ENCODE peak calls at places on chromosomes 1 and 21, in five cellular contexts. D, Y, X, K and I are unnamed samples.

GRCh38 chr1:35190784-35191183 is 2.2 kb downstream of the SFPQ start:
- DNase-seq in D (no peak), Y (no peak), X (peak; percentile 50), K (no peak), I (no peak)

GRCh38 chr1:118081387-118081786 is 103.6 kb downstream of the SPAG17 start:
- DNase-seq in D (no peak), Y (no peak), X (no peak), K (no peak), I (no peak)

GRCh38 chr1:226002667-226003501 is 3.7 kb upstream of the SDE2 start:
- DNase-seq in D (no peak), Y (peak; percentile 73), X (peak; percentile 83), K (peak; percentile 84), I (no peak)

GRCh38 chr21:45860493-45861155 is 120.9 kb upstream of the COL6A1 start:
- DNase-seq in D (no peak), Y (no peak), X (no peak), K (no peak), I (no peak)

GRCh38 chr1:39250460-39251240 is 46.2 kb downstream of the MACF1 start:
- DNase-seq in D (no peak), Y (no peak), X (peak; percentile 78), K (no peak), I (no peak)

GRCh38 chr1:11568687-11569086 is 85.5 kb downstream of the FBXO2 start:
- DNase-seq in D (no peak), Y (no peak), X (no peak), K (no peak), I (no peak)

GRCh38 chr1:51491166-51491981 is 27.7 kb downstream of the EPS15 start:
- DNase-seq in D (no peak), Y (no peak), X (no peak), K (no peak), I (no peak)

GRCh38 chr1:7386226-7387052 is 384.7 kb upstream of the VAMP3 start:
- DNase-seq in D (no peak), Y (no peak), X (no peak), K (no peak), I (no peak)

GRCh38 chr1:208235983-208236761 is 8.0 kb downstream of the PLXNA2 start:
- DNase-seq in D (no peak), Y (peak; percentile 81), X (peak; percentile 77), K (no peak), I (no peak)

GRCh38 chr1:91611498-91611917 is 110.9 kb downstream of the CDC7 start:
- DNase-seq in D (no peak), Y (no peak), X (peak; percentile 38), K (no peak), I (no peak)

GRCh38 chr1:201008666-201009360 is 14.7 kb downstream of the KIF21B start:
- DNase-seq in D (no peak), Y (no peak), X (no peak), K (no peak), I (no peak)

GRCh38 chr1:27521336-27522147 is 31.6 kb upstream of the WASF2 start:
- DNase-seq in D (no peak), Y (peak; percentile 46), X (no peak), K (no peak), I (no peak)

GRCh38 chr1:153490272-153491051 is 30.0 kb upstream of the S100A7 start:
- DNase-seq in D (no peak), Y (peak; percentile 92), X (peak; percentile 96), K (peak; percentile 90), I (peak; percentile 88)

GRCh38 chr1:36699113-36699512 is 216.4 kb upstream of the CSF3R start:
- DNase-seq in D (no peak), Y (no peak), X (no peak), K (no peak), I (no peak)

GRCh38 chr1:56413671-56414199 is 165.6 kb downstream of the PLPP3 start:
- DNase-seq in D (no peak), Y (no peak), X (no peak), K (no peak), I (no peak)

GRCh38 chr1:220189750-220190347 is 82.4 kb downstream of the RAB3GAP2 start:
- DNase-seq in D (no peak), Y (no peak), X (peak; percentile 41), K (no peak), I (no peak)

GRCh38 chr21:40099809-40100208 is 232.6 kb downstream of the PCP4 start:
- DNase-seq in D (no peak), Y (no peak), X (no peak), K (no peak), I (no peak)

GRCh38 chr1:153805042-153805745 is 30.0 kb downstream of the SLC27A3 start:
- DNase-seq in D (no peak), Y (peak; percentile 64), X (peak; percentile 96), K (peak; percentile 84), I (peak; percentile 53)

GRCh38 chr1:238377280-238377919 is 486.7 kb upstream of the ZP4 start:
- DNase-seq in D (no peak), Y (no peak), X (no peak), K (no peak), I (no peak)

GRCh38 chr21:17003221-17003620 is 509.6 kb upstream of the CXADR start:
- DNase-seq in D (no peak), Y (no peak), X (peak; percentile 68), K (no peak), I (peak; percentile 13)

GRCh38 chr1:25695991-25696330 is 79.4 kb downstream of the MAN1C1 start:
- DNase-seq in D (peak; percentile 85), Y (peak; percentile 77), X (peak; percentile 87), K (peak; percentile 63), I (peak; percentile 81)

GRCh38 chr21:41712201-41712600 is 54.7 kb downstream of the RIPK4 start:
- DNase-seq in D (no peak), Y (no peak), X (no peak), K (no peak), I (no peak)

GRCh38 chr21:31879251-31879650 is 6.4 kb downstream of the HUNK start:
- DNase-seq in D (no peak), Y (no peak), X (no peak), K (no peak), I (no peak)

GRCh38 chr1:16226495-16227179 is 10.3 kb downstream of the CPLANE2 start:
- DNase-seq in D (no peak), Y (no peak), X (peak; percentile 38), K (no peak), I (no peak)

GRCh38 chr1:78280626-78281025 is 210.1 kb upstream of the PTGFR start:
- DNase-seq in D (no peak), Y (no peak), X (peak; percentile 47), K (no peak), I (no peak)

GRCh38 chr21:25994758-25995163 is 175.8 kb downstream of the APP start:
- DNase-seq in D (no peak), Y (no peak), X (no peak), K (no peak), I (no peak)

GRCh38 chr21:42302292-42302650 is 12.9 kb downstream of the TFF3 start:
- DNase-seq in D (no peak), Y (no peak), X (no peak), K (no peak), I (no peak)

GRCh38 chr21:38293113-38293512 is 36.3 kb downstream of the KCNJ15 start:
- DNase-seq in D (no peak), Y (no peak), X (no peak), K (no peak), I (no peak)

GRCh38 chr1:19066874-19067186 is 110.4 kb upstream of the IFFO2 start:
- DNase-seq in D (no peak), Y (no peak), X (no peak), K (no peak), I (no peak)

GRCh38 chr21:45319461-45320211 is 31.9 kb upstream of the POFUT2 start:
- DNase-seq in D (no peak), Y (peak; percentile 73), X (peak; percentile 71), K (no peak), I (no peak)

GRCh38 chr1:65148548-65149390 is 766 bp downstream of the AK4 start:
- DNase-seq in D (no peak), Y (peak; percentile 54), X (peak; percentile 71), K (no peak), I (no peak)

GRCh38 chr1:59029366-59029765 is 245.5 kb upstream of the JUN start:
- DNase-seq in D (no peak), Y (no peak), X (no peak), K (no peak), I (no peak)

GRCh38 chr1:29236993-29237905 is 927 bp downstream of the PTPRU start:
- DNase-seq in D (no peak), Y (peak; percentile 45), X (peak; percentile 71), K (peak; percentile 21), I (no peak)
- TF ChIP-seq CTCF in D (no peak), Y (no peak), X (no peak), K (no peak), I (no peak)

DNA sequence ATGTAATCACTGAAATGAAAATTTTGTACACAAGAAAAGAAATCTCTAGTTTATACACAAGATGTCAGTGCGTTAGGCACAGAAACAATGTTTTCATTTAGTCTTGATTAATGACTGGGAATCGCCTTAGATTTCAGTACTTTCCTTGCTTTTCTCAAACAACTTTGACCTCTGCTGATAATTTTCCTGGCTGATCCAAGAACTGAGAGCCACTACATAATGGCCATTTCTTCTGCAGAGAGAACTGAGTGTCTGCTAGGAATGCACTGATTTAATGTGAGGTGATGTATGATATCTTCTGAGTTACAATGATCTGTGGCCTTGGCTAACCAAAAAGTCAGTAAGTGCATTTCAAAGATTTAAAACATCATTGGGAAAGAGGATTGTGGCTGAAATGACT is 308.1 kb downstream of the CTH start:
- DNase-seq in D (no peak), Y (no peak), X (no peak), K (no peak), I (no peak)
- TF ChIP-seq CTCF in D (no peak), Y (no peak), X (no peak), K (no peak), I (no peak)

GRCh38 chr1:160682983-160683886 is 28.4 kb downstream of the CD48 start:
- DNase-seq in D (no peak), Y (no peak), X (no peak), K (no peak), I (no peak)
- TF ChIP-seq CTCF in D (no peak), Y (no peak), X (no peak), K (no peak), I (no peak)

GRCh38 chr1:47192458-47193384 is 2.9 kb upstream of the PDZK1IP1 start:
- DNase-seq in D (no peak), Y (peak; percentile 82), X (peak; percentile 84), K (peak; percentile 67), I (no peak)
- TF ChIP-seq CTCF in D (peak; percentile 90), Y (peak; percentile 92), X (peak; percentile 99), K (no peak), I (peak; percentile 99)